ENCODE peak calls at places on chromosomes 2 and 18, in four cellular contexts. D is H1, X is WTC11, F is SK-N-SH. V is an unnamed sample.

GRCh38 chr2:116952254-116952653 is 862.2 kb upstream of the DDX18 start:
- DNase-seq in D (no peak), X (no peak), F (peak), V (no peak)

GRCh38 chr2:112229365-112229764 is 25.5 kb downstream of the ZC3H8 start:
- DNase-seq in D (no peak), X (no peak), F (no peak), V (no peak)

GRCh38 chr2:11949732-11950503 is 203.5 kb downstream of the LPIN1 start:
- DNase-seq in D (no peak), X (no peak), F (no peak), V (no peak)

GRCh38 chr18:41756141-41756540 is 198.9 kb upstream of the PIK3C3 start:
- DNase-seq in D (no peak), X (no peak), F (no peak), V (no peak)

GRCh38 chr2:203685081-203685621 is 21.3 kb upstream of the CD28 start:
- DNase-seq in D (no peak), X (no peak), F (no peak), V (no peak)

GRCh38 chr2:201432038-201432437 is 19.2 kb downstream of the TRAK2 start:
- DNase-seq in D (no peak), X (no peak), F (no peak), V (no peak)

GRCh38 chr2:164523026-164523425 is 98.3 kb downstream of the GRB14 start:
- DNase-seq in D (no peak), X (no peak), F (no peak), V (no peak)

GRCh38 chr2:153145470-153145869 is 333.1 kb downstream of the RPRM start:
- DNase-seq in D (no peak), X (no peak), F (no peak), V (no peak)

GRCh38 chr2:219017166-219017931 is 24.0 kb downstream of the CFAP65 start:
- DNase-seq in D (no peak), X (no peak), F (no peak), V (no peak)

GRCh38 chr18:25639601-25640000 is 287.6 kb upstream of the ZNF521 start:
- DNase-seq in D (no peak), X (no peak), F (no peak), V (no peak)

GRCh38 chr2:237162959-237163358 is 77.3 kb downstream of the COPS8 start:
- DNase-seq in D (no peak), X (no peak), F (no peak), V (no peak)

GRCh38 chr2:109030870-109031480 is 42.0 kb upstream of the EDAR start:
- DNase-seq in D (no peak), X (no peak), F (no peak), V (no peak)

GRCh38 chr2:104752504-104752903 is 101.4 kb upstream of the POU3F3 start:
- DNase-seq in D (no peak), X (no peak), F (no peak), V (no peak)
- TF ChIP-seq TEAD4 in D (no peak), X (no peak), F (no peak), V (no peak)

DNA sequence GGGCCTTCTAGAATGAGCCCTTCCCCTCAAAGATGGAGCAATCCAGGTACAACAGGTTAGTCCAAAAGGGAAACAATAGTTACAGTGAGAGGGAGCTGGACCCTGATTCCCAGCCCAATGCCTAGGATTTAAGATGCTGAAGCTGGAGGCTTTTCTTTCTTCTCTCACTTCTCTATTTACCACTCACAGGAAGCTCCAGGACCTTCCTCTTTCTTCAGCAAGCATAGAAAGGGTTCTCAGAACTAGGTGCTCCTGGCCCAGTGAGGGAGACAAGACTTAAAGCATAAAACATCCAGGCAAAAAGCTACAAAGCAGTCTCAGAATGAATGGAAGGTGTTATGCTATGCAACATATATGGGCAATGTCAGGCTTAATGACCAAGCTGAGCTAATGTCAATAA is 279.0 kb downstream of the SRBD1 start:
- DNase-seq in D (no peak), X (no peak), F (no peak), V (no peak)
- TF ChIP-seq TEAD4 in D (no peak), X (no peak), F (no peak), V (no peak)

DNA sequence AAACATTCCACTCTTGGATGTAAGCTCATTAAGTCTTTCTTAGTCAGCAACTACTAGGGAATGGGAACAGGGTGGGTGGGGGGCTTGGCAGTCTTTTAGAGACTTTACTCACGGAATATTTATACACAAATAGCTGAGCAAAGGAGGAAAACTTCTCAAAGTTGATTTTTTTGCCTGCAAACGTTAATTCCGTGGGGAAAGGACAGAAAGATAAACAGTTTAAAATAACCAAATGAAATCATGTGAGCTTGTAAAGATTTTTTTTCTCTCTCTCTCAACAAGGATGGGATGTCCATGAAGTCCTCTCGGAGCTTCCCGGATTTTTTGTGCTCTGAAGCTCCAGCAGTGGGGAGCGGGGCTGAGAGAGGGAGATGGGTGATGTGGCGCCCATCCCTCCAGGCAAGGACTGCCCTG is 32.2 kb upstream of the MAT2A start:
- DNase-seq in D (no peak), X (no peak), F (no peak), V (no peak)
- TF ChIP-seq TEAD4 in D (no peak), X (no peak), F (no peak), V (no peak)

GRCh38 chr18:78621141-78621540 is 358.5 kb upstream of the SALL3 start:
- DNase-seq in D (no peak), X (no peak), F (no peak), V (no peak)

GRCh38 chr18:78619854-78620253 is 359.8 kb upstream of the SALL3 start:
- DNase-seq in D (no peak), X (no peak), F (no peak), V (no peak)

GRCh38 chr18:78618726-78619125 is 360.9 kb upstream of the SALL3 start:
- DNase-seq in D (no peak), X (no peak), F (no peak), V (no peak)

GRCh38 chr18:78622251-78622953 is 357.2 kb upstream of the SALL3 start:
- DNase-seq in D (no peak), X (no peak), F (no peak), V (no peak)

GRCh38 chr18:78620326-78620725 is 359.3 kb upstream of the SALL3 start:
- DNase-seq in D (no peak), X (no peak), F (no peak), V (no peak)
- TF ChIP-seq TEAD4 in D (no peak), X (no peak), F (no peak), V (no peak)

GRCh38 chr2:172230783-172231446 is 128.2 kb upstream of the DLX2 start:
- DNase-seq in D (no peak), X (no peak), F (no peak), V (no peak)
- TF ChIP-seq TEAD4 in D (peak), X (no peak), F (peak), V (no peak)

DNA sequence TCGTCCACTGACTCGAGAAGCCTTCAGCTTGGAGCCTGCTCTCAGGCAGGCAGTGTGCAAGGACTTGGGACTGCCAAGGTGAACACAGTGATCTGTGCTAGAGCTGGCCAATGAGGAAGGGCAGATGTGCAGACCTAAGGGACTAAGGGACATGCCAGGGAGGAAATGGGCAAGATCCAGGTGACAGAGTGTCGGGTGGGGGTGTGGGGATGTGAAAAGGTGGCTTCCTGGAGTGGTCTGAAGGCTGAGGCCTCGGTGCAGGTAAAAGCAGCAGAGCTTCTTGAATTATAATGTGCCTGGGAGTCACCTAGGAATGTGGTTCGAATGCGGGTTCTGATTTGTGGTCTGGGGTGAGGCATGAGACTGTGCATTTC is 42.0 kb downstream of the STEAP3 start:
- DNase-seq in D (no peak), X (no peak), F (no peak), V (no peak)
- TF ChIP-seq TEAD4 in D (no peak), X (no peak), F (no peak), V (no peak)

GRCh38 chr2:170822292-170822884 is 5.7 kb downstream of the GAD1 start:
- DNase-seq in D (no peak), X (peak), F (peak), V (no peak)
- TF ChIP-seq TEAD4 in D (no peak), X (no peak), F (no peak), V (no peak)